ENCODE peak calls at places on chromosomes 5 and 9, in seven cellular contexts. X, C, W, V, Z, H and K are unnamed samples.
A peak's percentile ranks its signal among the peaks of the same experiment; 100 is the strongest.

GRCh38 chr5:136155078-136155477 is 22.4 kb downstream of the SMAD5 start:
- DNase-seq in X (no peak), C (no peak), W (no peak), V (no peak), Z (no peak), H (no peak), K (no peak)

GRCh38 chr5:148476302-148476701 is 92.5 kb downstream of the FBXO38 start:
- DNase-seq in X (no peak), C (no peak), W (no peak), V (no peak), Z (no peak), H (no peak), K (no peak)

GRCh38 chr5:7576023-7576715 is 180.2 kb downstream of the ADCY2 start:
- DNase-seq in X (no peak), C (no peak), W (no peak), V (no peak), Z (no peak), H (no peak), K (no peak)

GRCh38 chr9:2153599-2154217 is 138.6 kb downstream of the SMARCA2 start:
- DNase-seq in X (no peak), C (no peak), W (no peak), V (no peak), Z (no peak), H (no peak), K (no peak)

GRCh38 chr5:171806976-171807823 is 21.6 kb downstream of the SMIM23 start:
- DNase-seq in X (peak; percentile 19), C (peak; percentile 42), W (no peak), V (no peak), Z (no peak), H (no peak), K (no peak)

GRCh38 chr5:89473196-89473595 is 590.2 kb upstream of the MEF2C start:
- DNase-seq in X (no peak), C (no peak), W (no peak), V (no peak), Z (no peak), H (no peak), K (no peak)

GRCh38 chr5:14922456-14922855 is 50.9 kb upstream of the ANKH start:
- DNase-seq in X (no peak), C (no peak), W (no peak), V (no peak), Z (no peak), H (no peak), K (no peak)

GRCh38 chr5:148702019-148702596 is 47.8 kb upstream of the HTR4 start:
- DNase-seq in X (no peak), C (no peak), W (no peak), V (no peak), Z (no peak), H (no peak), K (no peak)

GRCh38 chr9:86573886-86574285 is 219.7 kb upstream of the TUT7 start:
- DNase-seq in X (no peak), C (peak; percentile 53), W (no peak), V (no peak), Z (no peak), H (no peak), K (no peak)

GRCh38 chr9:82412586-82412985 is 424.0 kb downstream of the SPATA31D1 start:
- DNase-seq in X (no peak), C (peak; percentile 10), W (no peak), V (no peak), Z (no peak), H (no peak), K (no peak)

GRCh38 chr5:73565166-73565968 is at the start of the genes ANKRA2 and UTP15:
- DNase-seq in X (peak; percentile 100), C (peak; percentile 98), W (peak; percentile 99), V (peak; percentile 97), Z (peak; percentile 98), H (peak; percentile 98), K (peak; percentile 99)
- TF ChIP-seq POLR2A in X (no peak), C (peak; percentile 69), W (peak; percentile 73), V (no peak), Z (peak; percentile 77), H (peak; percentile 53), K (peak; percentile 70)

DNA sequence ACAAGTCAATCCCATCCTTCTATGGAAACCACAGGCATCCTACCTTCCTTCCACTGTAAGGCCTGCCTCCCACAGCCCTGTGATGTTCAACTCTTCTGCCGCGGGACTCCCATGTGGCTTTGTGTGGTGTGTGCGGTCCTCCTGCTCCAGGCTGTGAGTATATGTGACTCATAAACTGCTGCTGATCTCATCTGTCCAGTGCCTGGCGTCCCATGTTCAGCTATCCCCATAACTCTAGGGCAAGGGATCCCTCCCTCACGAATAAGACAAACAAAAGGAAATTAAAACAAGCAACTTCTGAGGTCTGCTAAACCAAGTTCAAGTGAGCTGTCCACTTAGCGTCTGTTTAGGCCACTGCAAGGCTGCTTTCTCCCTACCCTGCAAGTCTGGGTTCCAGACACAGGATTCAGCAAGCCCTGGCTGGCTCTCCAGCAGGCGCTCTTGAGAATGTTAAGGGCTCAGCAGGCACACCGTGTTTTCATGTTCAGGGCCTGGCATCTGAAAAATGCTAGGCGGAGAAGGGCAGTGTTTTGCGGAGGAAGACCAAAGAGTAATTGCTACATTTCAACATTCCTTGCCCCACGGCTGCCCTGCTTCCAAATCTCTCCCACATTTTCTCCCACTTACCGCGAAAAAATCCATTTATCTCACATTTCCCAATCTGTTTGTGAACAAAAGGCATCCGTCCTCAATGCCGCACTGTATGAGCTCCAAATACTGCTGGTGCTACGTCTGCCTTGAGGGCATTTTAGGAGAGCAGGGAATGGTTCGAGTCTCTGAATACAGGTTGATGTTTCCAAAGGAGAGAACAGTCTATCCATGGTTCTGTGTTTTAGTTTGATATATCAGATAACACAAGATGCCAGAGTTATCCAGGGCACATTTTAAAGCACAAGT is 280.2 kb downstream of the SEMA5A start:
- DNase-seq in X (no peak), C (peak; percentile 99), W (no peak), V (no peak), Z (peak; percentile 28), H (no peak), K (no peak)
- H3K4me3 ChIP-seq in X (no peak overlapping the region), C (peak overlapping the region; percentile 8), W (no peak overlapping the region), V (no peak overlapping the region), Z (no peak overlapping the region), H (no peak overlapping the region), K (no peak overlapping the region)

GRCh38 chr9:33751536-33752129 is 43.7 kb upstream of the PRSS3 start:
- DNase-seq in X (no peak), C (no peak), W (no peak), V (no peak), Z (no peak), H (no peak), K (no peak)
- TF ChIP-seq POLR2A in X (no peak), C (no peak), W (no peak), V (no peak), Z (no peak), H (no peak), K (no peak)

GRCh38 chr9:120713257-120714087 is 798 bp downstream of the MEGF9 start:
- DNase-seq in X (peak; percentile 91), C (no peak), W (no peak), V (no peak), Z (no peak), H (peak; percentile 39), K (peak; percentile 62)
- H3K4me3 ChIP-seq in X (peak overlapping the region; percentile 85), C (peak overlapping the region; percentile 75), W (peak overlapping the region; percentile 86), V (peak overlapping the region; percentile 75), Z (peak overlapping the region; percentile 83), H (peak overlapping the region; percentile 94), K (peak overlapping the region; percentile 78)